ENCODE peak calls at places on chromosome 22, in five cellular contexts. L, Y, G, O and X are unnamed samples.

GRCh38 chr22:49811014-49811791 is 16.5 kb downstream of the BRD1 start:
- DNase-seq in Y (no peak), L (no peak), O (no peak), G (no peak), X (no peak)

GRCh38 chr22:37752189-37753061 is 55.3 kb upstream of the GCAT start:
- DNase-seq in Y (peak), O (peak), G (peak), L (no peak), X (peak)

GRCh38 chr22:20615021-20615420 is 107.6 kb downstream of the MED15 start:
- DNase-seq in O (no peak), Y (no peak), L (no peak), G (no peak), X (no peak)

GRCh38 chr22:36773935-36774334 is 2.0 kb downstream of the IFT27 start:
- DNase-seq in G (peak), Y (no peak), L (no peak), O (peak), X (no peak)

GRCh38 chr22:26713823-26714449 is 56.5 kb downstream of the MIAT start:
- DNase-seq in O (peak), G (peak), Y (no peak), L (no peak), X (no peak)

GRCh38 chr22:25228822-25229221 is 9.4 kb downstream of the CRYBB2 start:
- DNase-seq in G (no peak), Y (no peak), O (no peak), L (no peak), X (no peak)

GRCh38 chr22:38180841-38181452 is 683 bp downstream of the PLA2G6 start:
- DNase-seq in Y (no peak), L (peak), O (no peak), G (no peak), X (no peak)

GRCh38 chr22:47014636-47014930 is 252.1 kb downstream of the TBC1D22A start:
- DNase-seq in Y (no peak), G (no peak), O (no peak), L (no peak), X (no peak)

GRCh38 chr22:37905534-37906363 is at the start of gene MICALL1:
- DNase-seq in O (no peak), Y (no peak), L (peak), G (peak), X (peak)

GRCh38 chr22:19877626-19878339 is 23.1 kb upstream of the GNB1L start:
- DNase-seq in Y (no peak), O (no peak), G (peak), L (no peak), X (no peak)

GRCh38 chr22:22110548-22111266 is 128.1 kb upstream of the TOP3B start:
- DNase-seq in L (peak), G (peak), Y (peak), O (peak), X (peak)

GRCh38 chr22:25420925-25421904 is 143.3 kb upstream of the GRK3 start:
- DNase-seq in L (no peak), G (no peak), O (no peak), Y (no peak), X (no peak)

GRCh38 chr22:35544189-35544588 is 3.6 kb downstream of the RASD2 start:
- DNase-seq in Y (no peak), L (no peak), G (no peak), O (no peak), X (no peak)

GRCh38 chr22:36301384-36301828 is 48.5 kb downstream of the APOL1 start:
- DNase-seq in G (peak), Y (no peak), O (no peak), L (peak), X (peak)

GRCh38 chr22:19825016-19825339 is 29.7 kb downstream of the GNB1L start:
- DNase-seq in O (no peak), G (no peak), L (no peak), Y (no peak), X (no peak)

GRCh38 chr22:50184541-50185383 is 951 bp upstream of the TRABD start:
- DNase-seq in Y (no peak), O (no peak), L (no peak), G (no peak), X (no peak)

GRCh38 chr22:42577623-42578240 is 24.0 kb downstream of the SERHL2 start:
- DNase-seq in Y (no peak), G (no peak), L (no peak), O (no peak), X (no peak)
- TF ChIP-seq CTCF in Y (no peak), G (no peak), L (no peak), O (no peak), X (no peak)

GRCh38 chr22:45969414-45969799 is 7.6 kb downstream of the WNT7B start:
- DNase-seq in O (no peak), L (no peak), Y (no peak), G (no peak), X (no peak)
- TF ChIP-seq CTCF in O (peak), L (no peak), Y (peak), G (no peak), X (no peak)

DNA sequence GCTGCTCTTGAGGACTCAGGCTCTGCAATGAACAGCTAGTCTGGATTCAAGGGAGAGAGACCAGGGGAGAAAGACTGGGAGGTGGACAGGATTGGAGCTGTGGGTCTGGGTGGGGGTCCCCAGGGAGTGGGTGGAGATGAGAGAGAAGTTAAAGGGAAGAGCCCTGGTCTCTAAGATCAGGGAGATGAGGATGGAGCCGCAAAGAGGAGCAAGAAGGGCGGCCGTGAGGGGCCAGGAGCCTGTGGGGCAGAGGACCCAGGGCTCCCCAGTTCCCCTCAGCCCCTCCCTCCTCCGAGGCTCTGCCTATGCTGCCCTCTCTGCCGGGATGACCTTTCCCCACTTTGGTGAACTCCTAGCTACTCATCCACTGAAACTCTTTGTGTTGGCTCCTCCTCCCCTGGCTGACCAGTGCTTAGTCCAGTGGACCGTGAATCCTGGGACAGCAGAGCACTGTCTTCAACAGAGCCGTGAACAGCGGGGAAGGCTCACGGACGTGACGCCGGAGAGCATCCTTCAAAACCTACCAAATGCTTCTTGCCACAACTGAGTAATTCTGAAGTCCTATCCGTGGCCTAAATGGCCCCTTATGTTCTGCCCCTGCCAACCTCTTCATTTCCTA is 16.4 kb upstream of the RFPL3 start:
- DNase-seq in O (no peak), Y (peak), G (peak), L (no peak), X (no peak)
- TF ChIP-seq CTCF in O (no peak), Y (no peak), G (no peak), L (no peak), X (no peak)

GRCh38 chr22:24068377-24068680 is 57.2 kb downstream of the CABIN1 start:
- DNase-seq in O (no peak), Y (no peak), L (peak), G (no peak), X (no peak)

GRCh38 chr22:24066872-24067271 is 55.8 kb downstream of the CABIN1 start:
- DNase-seq in G (no peak), O (no peak), L (no peak), Y (no peak), X (no peak)

GRCh38 chr22:24066260-24066659 is 55.2 kb downstream of the CABIN1 start:
- DNase-seq in Y (no peak), O (no peak), G (no peak), L (no peak), X (no peak)

GRCh38 chr22:24068717-24069116 is 57.6 kb downstream of the CABIN1 start:
- DNase-seq in O (no peak), G (no peak), L (no peak), Y (no peak), X (no peak)

GRCh38 chr22:24067587-24068376 is 56.7 kb downstream of the CABIN1 start:
- DNase-seq in Y (no peak), O (no peak), G (no peak), L (no peak), X (no peak)
- TF ChIP-seq CTCF in Y (no peak), O (no peak), G (no peak), L (no peak), X (no peak)

GRCh38 chr22:27723150-27723549 is 78.4 kb downstream of the MN1 start:
- DNase-seq in Y (no peak), L (no peak), G (no peak), O (no peak), X (no peak)
- TF ChIP-seq CTCF in Y (no peak), L (no peak), G (peak), O (no peak), X (peak)

GRCh38 chr22:43827926-43828710 is 16.0 kb upstream of the EFCAB6 start:
- DNase-seq in G (no peak), O (no peak), Y (no peak), L (no peak), X (no peak)

GRCh38 chr22:43827336-43827735 is 15.2 kb upstream of the EFCAB6 start:
- DNase-seq in G (no peak), O (no peak), L (no peak), Y (no peak), X (no peak)

GRCh38 chr22:43829448-43829821 is 17.3 kb upstream of the EFCAB6 start:
- DNase-seq in O (no peak), L (no peak), Y (no peak), G (peak), X (no peak)

GRCh38 chr22:43829904-43830851 is 18.1 kb upstream of the EFCAB6 start:
- DNase-seq in G (peak), O (no peak), Y (no peak), L (no peak), X (no peak)

DNA sequence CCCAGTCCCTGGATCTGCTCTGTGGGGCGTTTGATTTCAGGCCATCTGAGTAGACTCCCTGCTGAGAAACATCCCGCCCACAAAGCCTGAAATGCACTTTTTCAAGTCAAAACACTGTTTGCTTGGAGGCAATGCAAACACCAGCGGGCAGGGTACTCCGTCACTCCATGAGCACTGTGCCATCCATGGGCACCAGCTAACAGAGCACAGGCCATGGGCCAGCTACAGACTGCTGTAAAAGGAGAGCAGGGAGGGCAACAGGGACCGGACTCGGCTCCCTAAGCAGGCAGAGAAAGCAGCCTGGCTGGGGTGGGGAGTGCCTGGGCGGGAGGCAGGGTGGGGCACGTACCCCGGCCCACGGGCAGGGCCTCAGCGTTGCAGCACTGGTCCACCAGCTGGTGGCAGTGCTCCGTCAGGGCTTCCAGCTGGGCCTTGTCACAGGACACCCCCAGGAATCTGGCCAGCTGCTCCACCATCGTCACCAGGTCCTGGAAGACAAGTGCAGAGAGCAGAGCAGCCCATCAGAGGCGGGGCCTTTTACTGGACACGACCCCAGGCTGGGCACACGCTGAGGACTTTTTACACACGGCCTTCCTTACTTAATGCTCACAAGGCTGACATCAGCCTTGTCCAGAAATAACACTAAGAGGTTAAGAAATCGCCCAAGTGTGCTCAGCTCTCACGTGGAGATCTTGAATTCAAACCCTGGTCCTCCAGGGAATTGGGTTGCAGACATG is 16.8 kb upstream of the EFCAB6 start:
- DNase-seq in G (peak), O (no peak), L (no peak), Y (no peak), X (no peak)
- TF ChIP-seq CTCF in G (peak), O (peak), L (no peak), Y (no peak), X (peak)

GRCh38 chr22:39212721-39213376 is 31.9 kb downstream of the PDGFB start:
- DNase-seq in O (no peak), G (peak), Y (peak), L (peak), X (no peak)
- TF ChIP-seq CTCF in O (no peak), G (no peak), Y (no peak), L (peak), X (no peak)